ENCODE peak calls at places on chromosomes 2 and 18, in six cellular contexts. O is T-helper 9 cell; D is EL; S is anterior cingulate cortex; J is stimulated activated CD8-positive, alpha-beta memory T cell treated with anti-CD3 and anti-CD28 coated beads, Interleukin-2, amount 100 ng/mL, for 1 hour; T is NCI-H1092. Y is an unnamed sample.

GRCh38 chr2:40487592-40487991 is 35.7 kb upstream of the SLC8A1 start:
- DNase-seq in O (no peak), D (peak; percentile 12), S (no peak), J (no peak), T (no peak), Y (no peak)

GRCh38 chr2:25954199-25954752 is 28.0 kb downstream of the KIF3C start:
- DNase-seq in O (no peak), D (no peak), S (no peak), J (no peak), T (no peak), Y (no peak)

GRCh38 chr2:240481720-240482119 is 46.3 kb downstream of the GPC1 start:
- DNase-seq in O (no peak), D (no peak), S (no peak), J (no peak), T (no peak), Y (no peak)

GRCh38 chr18:36756262-36756661 is 72.5 kb downstream of the TPGS2 start:
- DNase-seq in O (no peak), D (peak; percentile 57), S (no peak), J (no peak), T (no peak), Y (no peak)

GRCh38 chr18:24710474-24710873 is 250.0 kb downstream of the HRH4 start:
- DNase-seq in O (no peak), D (no peak), S (no peak), J (no peak), T (no peak), Y (no peak)

GRCh38 chr2:230441188-230441897 is 25.3 kb downstream of the SP100 start:
- DNase-seq in O (peak; percentile 18), D (no peak), S (no peak), J (peak; percentile 30), T (no peak), Y (no peak)

GRCh38 chr2:228048838-228049490 is 132.5 kb downstream of the SPHKAP start:
- DNase-seq in O (no peak), D (peak; percentile 73), S (no peak), J (no peak), T (peak; percentile 38), Y (peak; percentile 48)

GRCh38 chr2:129880971-129881370 is 98.5 kb upstream of the RAB6C start:
- DNase-seq in O (no peak), D (no peak), S (no peak), J (no peak), T (no peak), Y (no peak)

GRCh38 chr2:238488347-238488826 is 61.7 kb downstream of the ASB1 start:
- DNase-seq in O (no peak), D (no peak), S (no peak), J (no peak), T (no peak), Y (no peak)

GRCh38 chr2:159933040-159933726 is 129.2 kb downstream of the PLA2R1 start:
- DNase-seq in O (no peak), D (no peak), S (no peak), J (no peak), T (no peak), Y (no peak)

GRCh38 chr2:133641497-133641896 is 73.2 kb upstream of the NCKAP5 start:
- DNase-seq in O (no peak), D (peak; percentile 57), S (no peak), J (no peak), T (no peak), Y (no peak)

GRCh38 chr2:60247471-60247870 is 306.0 kb downstream of the BCL11A start:
- DNase-seq in O (no peak), D (no peak), S (no peak), J (no peak), T (no peak), Y (no peak)

GRCh38 chr2:47632754-47633153 is 150.2 kb upstream of the MSH6 start:
- DNase-seq in O (no peak), D (no peak), S (no peak), J (no peak), T (no peak), Y (no peak)

GRCh38 chr2:47344890-47345583 is 57.9 kb upstream of the MSH2 start:
- DNase-seq in O (no peak), D (peak; percentile 76), S (peak; percentile 45), J (no peak), T (peak; percentile 92), Y (peak; percentile 93)

GRCh38 chr18:73274812-73275621 is 407.2 kb upstream of the NETO1 start:
- DNase-seq in O (no peak), D (no peak), S (no peak), J (no peak), T (no peak), Y (no peak)

GRCh38 chr2:1744446-1745170 is at the start of gene PXDN:
- DNase-seq in O (no peak), D (peak; percentile 77), S (no peak), J (no peak), T (no peak), Y (no peak)

GRCh38 chr2:159072795-159073194 is 104.4 kb downstream of the TANC1 start:
- DNase-seq in O (no peak), D (peak; percentile 58), S (no peak), J (no peak), T (no peak), Y (no peak)

GRCh38 chr2:28364611-28365010 is 28.0 kb upstream of the FOSL2 start:
- DNase-seq in O (no peak), D (peak; percentile 75), S (no peak), J (no peak), T (no peak), Y (no peak)

GRCh38 chr2:67186871-67187270 is 210.3 kb upstream of the ETAA1 start:
- DNase-seq in O (no peak), D (no peak), S (no peak), J (no peak), T (no peak), Y (no peak)

GRCh38 chr2:72669121-72669520 is 156.7 kb downstream of the EXOC6B start:
- DNase-seq in O (no peak), D (peak; percentile 69), S (no peak), J (no peak), T (no peak), Y (no peak)

GRCh38 chr2:127733113-127733815 is 32.0 kb downstream of the SFT2D3 start:
- DNase-seq in O (no peak), D (no peak), S (no peak), J (no peak), T (no peak), Y (no peak)

GRCh38 chr2:16397681-16398475 is 267.8 kb downstream of the CYRIA start:
- DNase-seq in O (no peak), D (no peak), S (no peak), J (no peak), T (no peak), Y (no peak)

GRCh38 chr2:30235008-30235655 is 3.8 kb downstream of the LBH start:
- DNase-seq in O (peak; percentile 40), D (no peak), S (no peak), J (no peak), T (no peak), Y (no peak)

GRCh38 chr18:58639751-58640427 is 11.0 kb upstream of the ALPK2 start:
- DNase-seq in O (no peak), D (peak; percentile 85), S (no peak), J (no peak), T (no peak), Y (no peak)

GRCh38 chr2:160156665-160157064 is 43.4 kb downstream of the ITGB6 start:
- DNase-seq in O (no peak), D (peak; percentile 83), S (no peak), J (no peak), T (no peak), Y (no peak)

GRCh38 chr18:61400714-61401113 is 67.5 kb downstream of the CDH20 start:
- DNase-seq in O (no peak), D (peak; percentile 87), S (no peak), J (no peak), T (no peak), Y (no peak)

GRCh38 chr2:109063326-109063670 is 65.7 kb upstream of the SH3RF3 start:
- DNase-seq in O (no peak), D (no peak), S (no peak), J (no peak), T (peak; percentile 54), Y (peak; percentile 3)

GRCh38 chr2:58428553-58429284 is 187.6 kb upstream of the FANCL start:
- DNase-seq in O (no peak), D (no peak), S (peak; percentile 26), J (no peak), T (peak; percentile 30), Y (no peak)

GRCh38 chr2:152380261-152381055 is 45.5 kb downstream of the FMNL2 start:
- DNase-seq in O (no peak), D (no peak), S (no peak), J (no peak), T (no peak), Y (no peak)

GRCh38 chr2:69309336-69310048 is 77.5 kb downstream of the GFPT1 start:
- DNase-seq in O (no peak), D (no peak), S (no peak), J (no peak), T (peak; percentile 14), Y (no peak)

GRCh38 chr2:70111752-70112591 is 24.7 kb downstream of the PCBP1 start:
- DNase-seq in O (no peak), D (peak; percentile 72), S (no peak), J (no peak), T (no peak), Y (no peak)

GRCh38 chr18:26619350-26619749 is 71.0 kb upstream of the KCTD1 start:
- DNase-seq in O (no peak), D (no peak), S (no peak), J (no peak), T (no peak), Y (no peak)

GRCh38 chr2:63408530-63408929 is 179.7 kb downstream of the WDPCP start:
- DNase-seq in O (no peak), D (no peak), S (no peak), J (no peak), T (no peak), Y (no peak)

GRCh38 chr18:28281400-28281799 is 104.5 kb upstream of the CDH2 start:
- DNase-seq in O (no peak), D (peak; percentile 6), S (no peak), J (no peak), T (no peak), Y (no peak)

GRCh38 chr2:207165121-207166038 is at the start of gene KLF7:
- DNase-seq in O (peak; percentile 33), D (peak; percentile 49), S (peak; percentile 70), J (no peak), T (no peak), Y (peak; percentile 19)

GRCh38 chr18:44848931-44849330 is 168.2 kb downstream of the SETBP1 start:
- DNase-seq in O (no peak), D (no peak), S (no peak), J (no peak), T (peak; percentile 32), Y (no peak)

GRCh38 chr2:200173691-200174090 is 132.8 kb upstream of the SPATS2L start:
- DNase-seq in O (no peak), D (no peak), S (no peak), J (no peak), T (no peak), Y (no peak)